ENCODE peak calls at places on chromosomes 1 and 21, in four cellular contexts. R is substantia nigra, D is T-helper 1 cell, B is HFF-Myc. C is an unnamed sample.

GRCh38 chr1:39409055-39409816 is 82.2 kb upstream of the BMP8A start:
- DNase-seq in R (no peak), D (no peak), B (peak), C (no peak)

GRCh38 chr1:20248954-20249612 is 41.6 kb upstream of the VWA5B1 start:
- DNase-seq in R (no peak), D (peak), B (no peak), C (no peak)

GRCh38 chr1:245538671-245539070 is 383.9 kb downstream of the KIF26B start:
- DNase-seq in R (no peak), D (no peak), B (no peak), C (no peak)

GRCh38 chr21:32868631-32869454 is 97.3 kb upstream of the PAXBP1 start:
- DNase-seq in R (no peak), D (no peak), B (no peak), C (no peak)

GRCh38 chr1:162011337-162012012 is 12.2 kb downstream of the OLFML2B start:
- DNase-seq in R (no peak), D (no peak), B (no peak), C (no peak)

GRCh38 chr1:43711049-43711448 is 3.7 kb downstream of the ST3GAL3 start:
- DNase-seq in R (no peak), D (no peak), B (no peak), C (no peak)

GRCh38 chr21:44297525-44298290 is 2.1 kb upstream of the PFKL start:
- DNase-seq in R (peak), D (peak), B (peak), C (peak)

GRCh38 chr1:224431726-224432125 is 2.9 kb downstream of the WDR26 start:
- DNase-seq in R (no peak), D (no peak), B (no peak), C (no peak)

GRCh38 chr1:232302376-232303049 is 327.4 kb downstream of the SIPA1L2 start:
- DNase-seq in R (no peak), D (no peak), B (no peak), C (no peak)

GRCh38 chr1:41353744-41354143 is 7.5 kb upstream of the FOXO6 start:
- DNase-seq in R (no peak), D (no peak), B (no peak), C (no peak)

GRCh38 chr1:37793773-37794371 is at the start of gene MANEAL:
- DNase-seq in R (no peak), D (no peak), B (no peak), C (peak)

GRCh38 chr21:32463367-32463766 is 50.9 kb downstream of the EVA1C start:
- DNase-seq in R (no peak), D (no peak), B (peak), C (no peak)

GRCh38 chr1:178544531-178544930 is 31.6 kb downstream of the TEX35 start:
- DNase-seq in R (no peak), D (no peak), B (no peak), C (no peak)

GRCh38 chr1:161954466-161954865 is 69.2 kb downstream of the OLFML2B start:
- DNase-seq in R (no peak), D (no peak), B (no peak), C (no peak)

GRCh38 chr1:239672256-239672655 is 285.9 kb downstream of the CHRM3 start:
- DNase-seq in R (no peak), D (no peak), B (no peak), C (no peak)

GRCh38 chr1:211339631-211340041 is 13.0 kb downstream of the TRAF5 start:
- DNase-seq in R (no peak), D (no peak), B (no peak), C (no peak)

GRCh38 chr1:3539707-3540425 is 71.4 kb downstream of the MEGF6 start:
- DNase-seq in R (no peak), D (no peak), B (no peak), C (no peak)

GRCh38 chr1:184022651-184023050 is 14.9 kb downstream of the COLGALT2 start:
- DNase-seq in R (no peak), D (no peak), B (no peak), C (no peak)

GRCh38 chr1:23936481-23937176 is 23.0 kb upstream of the PNRC2 start:
- DNase-seq in R (no peak), D (no peak), B (no peak), C (no peak)

GRCh38 chr21:25733859-25734653 is 648 bp downstream of the ATP5PF start:
- DNase-seq in R (no peak), D (no peak), B (no peak), C (no peak)

GRCh38 chr21:14922980-14923379 is 141.8 kb downstream of the NRIP1 start:
- DNase-seq in R (no peak), D (no peak), B (no peak), C (no peak)

GRCh38 chr1:159930216-159930615 is 4.9 kb upstream of the TAGLN2 start:
- DNase-seq in R (no peak), D (no peak), B (no peak), C (no peak)